ENCODE peak calls at places on chromosomes 6 and 20, in ten cellular contexts. S is ovary; H is dermis microvascular lymphatic vessel endothelial cell; Q is NCI-H1105; J is activated CD4-positive, alpha-beta T cell treated with anti-CD3 and anti-CD28 coated beads, Interleukin-2, amount 50 U/mL, for 4 hours; R is glutamatergic neuron; M is lower lobe of right lung; W is activated naive CD4-positive, alpha-beta T cell; O is GM23248; Z is iPS-NIHi11. E is an unnamed sample.

GRCh38 chr20:47847882-47848485 is 62.7 kb upstream of the SULF2 start:
- DNase-seq in S (no peak), H (peak), Q (no peak), J (no peak), R (peak), M (no peak), W (no peak), O (no peak), Z (no peak), E (no peak)

GRCh38 chr6:22249646-22250045 is 47.2 kb downstream of the PRL start:
- DNase-seq in S (no peak), H (no peak), Q (no peak), J (no peak), R (no peak), M (no peak), W (no peak), O (no peak), Z (no peak), E (no peak)

GRCh38 chr6:47086051-47086770 is 44.1 kb upstream of the ADGRF1 start:
- DNase-seq in S (no peak), H (no peak), Q (no peak), J (no peak), R (no peak), M (no peak), W (no peak), O (no peak), Z (no peak), E (no peak)

GRCh38 chr6:113630365-113630737 is 226.8 kb upstream of the MARCKS start:
- DNase-seq in S (no peak), H (peak), Q (no peak), J (no peak), R (no peak), M (no peak), W (no peak), O (peak), Z (no peak), E (no peak)

GRCh38 chr6:106255306-106255705 is 70.3 kb downstream of the ATG5 start:
- DNase-seq in S (no peak), H (no peak), Q (no peak), J (no peak), R (no peak), M (no peak), W (no peak), O (peak), Z (no peak), E (no peak)

GRCh38 chr6:113672691-113673149 is 184.4 kb upstream of the MARCKS start:
- DNase-seq in S (peak), H (peak), Q (no peak), J (no peak), R (peak), M (peak), W (no peak), O (peak), Z (no peak), E (no peak)

GRCh38 chr20:11549172-11550117 is 368.2 kb upstream of the BTBD3 start:
- DNase-seq in S (no peak), H (no peak), Q (peak), J (no peak), R (no peak), M (no peak), W (no peak), O (no peak), Z (no peak), E (no peak)

GRCh38 chr6:113495521-113495920 is 361.6 kb upstream of the MARCKS start:
- DNase-seq in S (no peak), H (peak), Q (no peak), J (no peak), R (no peak), M (no peak), W (no peak), O (peak), Z (no peak), E (no peak)

GRCh38 chr6:169998457-169998856 is 247.0 kb downstream of the ERMARD start:
- DNase-seq in S (no peak), H (no peak), Q (no peak), J (no peak), R (no peak), M (no peak), W (no peak), O (no peak), Z (no peak), E (peak)

GRCh38 chr6:6724319-6725119 is 136.0 kb downstream of the LY86 start:
- DNase-seq in S (peak), H (peak), Q (peak), J (peak), R (peak), M (peak), W (peak), O (peak), Z (peak), E (peak)

GRCh38 chr6:167738386-167738785 is 88.3 kb upstream of the AFDN start:
- DNase-seq in S (no peak), H (no peak), Q (no peak), J (no peak), R (no peak), M (no peak), W (no peak), O (no peak), Z (no peak), E (no peak)

GRCh38 chr6:156935000-156935399 is 157.8 kb downstream of the ARID1B start:
- DNase-seq in S (no peak), H (no peak), Q (no peak), J (no peak), R (no peak), M (no peak), W (no peak), O (no peak), Z (no peak), E (no peak)

GRCh38 chr6:127749095-127749494 is 151.8 kb downstream of the THEMIS start:
- DNase-seq in S (no peak), H (no peak), Q (no peak), J (no peak), R (no peak), M (no peak), W (no peak), O (no peak), Z (no peak), E (no peak)

GRCh38 chr6:4794140-4794707 is 18.0 kb downstream of the CDYL start:
- DNase-seq in S (no peak), H (no peak), Q (peak), J (no peak), R (no peak), M (no peak), W (no peak), O (no peak), Z (peak), E (no peak)

GRCh38 chr20:39849664-39850063 is 839.4 kb downstream of the MAFB start:
- DNase-seq in S (peak), H (peak), Q (no peak), J (no peak), R (peak), M (peak), W (no peak), O (peak), Z (peak), E (no peak)

GRCh38 chr6:19896580-19897010 is 59.4 kb downstream of the ID4 start:
- DNase-seq in S (no peak), H (no peak), Q (no peak), J (no peak), R (no peak), M (no peak), W (no peak), O (peak), Z (no peak), E (no peak)

GRCh38 chr6:73560853-73561407 is 40.1 kb upstream of the EEF1A1 start:
- DNase-seq in S (no peak), H (no peak), Q (no peak), J (no peak), R (no peak), M (no peak), W (no peak), O (no peak), Z (no peak), E (no peak)

GRCh38 chr6:30518505-30518850 is 29.2 kb downstream of the HLA-E start:
- DNase-seq in S (no peak), H (no peak), Q (no peak), J (no peak), R (no peak), M (no peak), W (no peak), O (no peak), Z (no peak), E (no peak)

GRCh38 chr20:37327748-37328147 is 18.2 kb upstream of the SRC start:
- DNase-seq in S (peak), H (no peak), Q (no peak), J (no peak), R (no peak), M (peak), W (no peak), O (peak), Z (no peak), E (no peak)

GRCh38 chr20:50034567-50035170 is 51.9 kb downstream of the SNAI1 start:
- DNase-seq in S (no peak), H (peak), Q (no peak), J (no peak), R (no peak), M (no peak), W (no peak), O (peak), Z (no peak), E (no peak)

GRCh38 chr6:127111526-127111925 is 6.9 kb upstream of the RSPO3 start:
- DNase-seq in S (no peak), H (no peak), Q (no peak), J (no peak), R (no peak), M (no peak), W (no peak), O (no peak), Z (no peak), E (no peak)

GRCh38 chr6:83055366-83055964 is 10.2 kb downstream of the UBE3D start:
- DNase-seq in S (peak), H (peak), Q (no peak), J (peak), R (peak), M (no peak), W (no peak), O (peak), Z (peak), E (peak)

GRCh38 chr6:77341058-77341986 is 122.0 kb downstream of the HTR1B start:
- DNase-seq in S (no peak), H (peak), Q (no peak), J (no peak), R (no peak), M (no peak), W (no peak), O (no peak), Z (no peak), E (no peak)

GRCh38 chr6:74091133-74091793 is 395.3 kb downstream of the CD109 start:
- DNase-seq in S (no peak), H (peak), Q (peak), J (no peak), R (no peak), M (no peak), W (no peak), O (peak), Z (peak), E (no peak)

GRCh38 chr6:9112548-9112947 is 677.2 kb upstream of the SLC35B3 start:
- DNase-seq in S (no peak), H (no peak), Q (no peak), J (no peak), R (peak), M (no peak), W (no peak), O (no peak), Z (peak), E (no peak)

GRCh38 chr20:35303735-35304431 is 11.7 kb upstream of the FAM83C start:
- DNase-seq in S (peak), H (peak), Q (peak), J (peak), R (peak), M (peak), W (peak), O (peak), Z (peak), E (peak)

GRCh38 chr6:110746680-110747079 is 68.6 kb downstream of the CDK19 start:
- DNase-seq in S (no peak), H (no peak), Q (no peak), J (no peak), R (no peak), M (no peak), W (no peak), O (no peak), Z (no peak), E (no peak)

GRCh38 chr6:168131464-168132415 is 52.7 kb upstream of the FRMD1 start:
- DNase-seq in S (no peak), H (no peak), Q (no peak), J (no peak), R (no peak), M (no peak), W (no peak), O (no peak), Z (peak), E (peak)

GRCh38 chr20:24470782-24471582 is 1.6 kb downstream of the SYNDIG1 start:
- DNase-seq in S (no peak), H (no peak), Q (peak), J (no peak), R (no peak), M (no peak), W (no peak), O (peak), Z (peak), E (peak)

GRCh38 chr6:103797738-103798137 is 1062.0 kb downstream of the HACE1 start:
- DNase-seq in S (no peak), H (peak), Q (no peak), J (no peak), R (no peak), M (no peak), W (no peak), O (peak), Z (peak), E (no peak)